ENCODE peak calls at places on chromosomes 1 and 21, in four cellular contexts. J is GM23338, E is astrocyte of the cerebellum, R is psoas muscle. F is an unnamed sample.

GRCh38 chr1:86052948-86053698 is 103.4 kb downstream of the COL24A1 start:
- DNase-seq in J (no peak), R (no peak), E (no peak), F (no peak)

GRCh38 chr1:70509996-70510876 is 99.2 kb downstream of the CTH start:
- DNase-seq in R (no peak), E (peak), J (peak), F (peak)

GRCh38 chr1:157488160-157488559 is 64.2 kb downstream of the FCRL5 start:
- DNase-seq in E (no peak), J (no peak), R (no peak), F (no peak)

GRCh38 chr1:227234998-227235405 is 83.3 kb downstream of the CDC42BPA start:
- DNase-seq in R (no peak), E (peak), J (peak), F (peak)

GRCh38 chr21:41739011-41739410 is 27.8 kb downstream of the RIPK4 start:
- DNase-seq in J (no peak), E (no peak), R (no peak), F (no peak)

GRCh38 chr1:21510113-21510493 is 880 bp downstream of the ALPL start:
- DNase-seq in R (no peak), J (peak), E (no peak), F (no peak)

GRCh38 chr21:41861255-41861654 is 17.9 kb downstream of the PRDM15 start:
- DNase-seq in E (no peak), J (no peak), R (no peak), F (no peak)

GRCh38 chr1:67564193-67564592 is 120.8 kb upstream of the GADD45A start:
- DNase-seq in J (no peak), E (no peak), R (peak), F (no peak)

GRCh38 chr1:111412839-111413238 is 14.7 kb downstream of the OVGP1 start:
- DNase-seq in J (no peak), E (no peak), R (no peak), F (peak)

DNA sequence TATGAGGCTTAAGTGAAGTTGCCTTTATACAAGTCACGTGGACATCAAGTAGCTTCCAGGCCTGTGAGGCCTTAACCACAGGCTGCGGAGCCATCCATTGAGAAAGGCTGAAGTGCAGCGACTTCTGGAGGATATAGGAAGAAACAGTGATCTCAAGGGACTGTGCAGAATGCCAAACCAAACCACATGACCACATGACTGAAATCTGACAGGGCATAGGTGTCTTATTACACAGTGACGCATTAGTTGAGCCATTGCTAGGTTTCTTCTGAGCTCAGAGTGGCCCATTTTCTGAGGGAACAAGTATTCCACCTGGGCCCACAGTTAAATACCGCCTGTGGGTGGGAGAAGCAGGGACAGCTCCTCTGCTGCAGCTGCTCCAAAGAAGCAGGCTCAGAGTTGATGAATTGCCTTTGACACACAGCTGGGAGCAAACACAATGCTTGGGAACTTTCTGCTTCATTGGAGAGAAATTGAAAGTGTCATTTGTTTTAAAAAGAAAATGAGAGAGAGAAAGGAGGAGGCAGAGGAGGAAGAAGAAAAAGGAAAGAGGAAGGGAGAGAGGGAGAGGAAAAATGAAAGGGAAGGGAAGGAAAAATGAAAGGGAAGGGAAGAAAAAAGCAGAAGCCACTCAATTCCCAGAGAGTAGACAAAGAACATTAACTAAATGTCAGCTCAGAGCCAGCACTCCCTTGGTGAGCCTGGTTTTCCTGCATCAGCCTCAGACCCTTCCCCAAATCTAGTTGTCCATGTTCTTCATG is 94.4 kb downstream of the COLGALT2 start:
- DNase-seq in E (peak), R (no peak), J (no peak), F (peak)
- H3K4me3 ChIP-seq in E (no peak), R (no peak), J (no peak), F (no peak)

DNA sequence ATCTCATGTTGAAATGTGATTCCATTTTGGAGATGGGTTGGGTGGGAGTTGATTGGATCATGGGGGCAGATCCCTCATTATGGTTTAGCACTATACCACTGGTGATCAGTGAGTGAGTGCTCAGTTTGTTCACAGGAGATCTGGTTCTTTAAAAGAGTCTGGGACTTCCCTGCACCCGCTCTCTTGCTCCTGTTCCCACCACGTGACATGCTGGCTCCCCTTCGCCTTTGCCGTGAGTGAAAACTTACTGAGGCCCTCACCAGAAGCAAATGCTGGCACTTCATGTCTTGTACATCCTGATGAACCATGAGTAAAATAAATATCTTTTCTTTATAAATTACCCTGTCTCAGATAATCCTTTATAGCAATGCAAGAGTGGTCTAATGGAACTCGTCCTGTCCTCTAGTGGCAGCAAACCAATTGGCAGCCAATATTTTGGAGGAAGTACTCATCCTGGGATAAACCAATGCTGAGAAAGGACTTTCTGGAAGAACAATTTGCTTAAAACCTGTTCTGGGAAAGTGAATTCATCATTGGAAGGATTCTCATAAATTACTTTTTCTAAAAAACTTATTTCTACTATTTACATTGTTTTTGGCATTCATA is 27.8 kb upstream of the CYP4A11 start:
- DNase-seq in J (peak), R (no peak), E (no peak), F (no peak)
- TF ChIP-seq CTCF in J (peak), R (no peak), E (no peak), F (no peak)

GRCh38 chr1:8945568-8945967 is at the start of gene CA6:
- DNase-seq in E (no peak), R (no peak), J (no peak), F (no peak)
- H3K4me3 ChIP-seq in E (no peak), R (no peak), J (no peak), F (no peak)

GRCh38 chr1:23804183-23804582 is 3.6 kb upstream of the GALE start:
- DNase-seq in J (peak), E (no peak), R (no peak), F (no peak)
- TF ChIP-seq CTCF in J (peak), E (no peak), R (no peak), F (no peak)

GRCh38 chr1:212959266-212960220 is 9.2 kb downstream of the VASH2 start:
- DNase-seq in R (no peak), E (no peak), J (no peak), F (no peak)
- H3K4me3 ChIP-seq in R (no peak), E (no peak), J (no peak), F (no peak)

DNA sequence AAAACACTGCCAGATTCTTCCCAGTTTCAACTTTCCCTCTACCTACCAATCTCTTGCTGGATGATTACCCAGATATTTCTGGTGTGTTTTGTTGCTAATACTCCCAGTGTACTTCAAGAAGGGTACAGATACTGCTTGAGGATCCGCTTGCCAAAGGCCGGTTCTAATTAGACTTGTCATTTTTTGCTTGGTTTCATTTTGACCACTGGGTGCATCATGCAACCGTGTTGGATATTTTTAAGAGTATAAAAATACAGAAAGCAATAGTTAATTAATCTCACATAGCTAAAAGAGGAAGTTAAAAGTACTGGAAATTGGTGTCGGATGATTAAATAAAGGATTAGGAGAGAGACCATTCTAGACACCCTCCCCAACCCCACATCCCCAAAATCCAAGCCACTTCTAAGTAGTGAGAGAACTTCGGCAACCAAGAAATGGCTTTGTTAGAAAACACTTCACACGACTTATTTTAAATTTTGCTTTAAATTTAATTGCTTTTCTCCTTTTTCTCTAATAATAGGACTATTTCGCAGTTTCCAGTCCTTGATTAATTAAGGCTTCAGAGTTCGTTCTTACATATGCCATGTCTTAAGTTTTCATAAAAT is 2.5 kb upstream of the CDKN2C start:
- DNase-seq in J (no peak), E (no peak), R (no peak), F (peak)
- TF ChIP-seq CTCF in J (no peak), E (no peak), R (no peak), F (no peak)

DNA sequence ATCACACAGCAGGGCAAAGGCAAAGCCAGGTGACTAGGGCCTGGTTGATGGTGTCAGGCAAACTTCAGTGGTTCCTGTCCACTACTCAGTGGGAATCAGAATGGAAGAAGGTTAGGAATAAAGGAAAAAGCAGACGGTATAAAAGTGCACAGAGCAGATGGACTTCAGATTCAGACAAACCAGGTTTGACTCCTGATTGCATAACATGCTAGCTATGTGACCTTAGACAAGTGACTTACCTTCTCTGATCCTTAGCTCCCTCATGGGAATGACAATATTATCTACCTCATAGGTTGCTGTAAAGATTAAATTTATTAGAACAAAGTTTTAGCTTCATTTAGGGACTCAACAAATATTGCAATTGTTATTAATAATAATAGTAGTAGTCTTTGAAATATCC is 4.9 kb downstream of the PAQR7 start:
- DNase-seq in E (no peak), J (no peak), R (no peak), F (no peak)
- H3K4me3 ChIP-seq in E (no peak), J (no peak), R (no peak), F (no peak)

GRCh38 chr1:30755334-30755733 is 2.2 kb downstream of the LAPTM5 start:
- DNase-seq in J (no peak), R (no peak), E (no peak), F (no peak)

GRCh38 chr1:30756545-30757195 is 904 bp downstream of the LAPTM5 start:
- DNase-seq in E (peak), J (no peak), R (peak), F (peak)

GRCh38 chr1:30757196-30757949 is at the start of gene LAPTM5:
- DNase-seq in E (no peak), R (peak), J (no peak), F (peak)

GRCh38 chr1:30755746-30756145 is 1.8 kb downstream of the LAPTM5 start:
- DNase-seq in R (no peak), E (no peak), J (no peak), F (no peak)

DNA sequence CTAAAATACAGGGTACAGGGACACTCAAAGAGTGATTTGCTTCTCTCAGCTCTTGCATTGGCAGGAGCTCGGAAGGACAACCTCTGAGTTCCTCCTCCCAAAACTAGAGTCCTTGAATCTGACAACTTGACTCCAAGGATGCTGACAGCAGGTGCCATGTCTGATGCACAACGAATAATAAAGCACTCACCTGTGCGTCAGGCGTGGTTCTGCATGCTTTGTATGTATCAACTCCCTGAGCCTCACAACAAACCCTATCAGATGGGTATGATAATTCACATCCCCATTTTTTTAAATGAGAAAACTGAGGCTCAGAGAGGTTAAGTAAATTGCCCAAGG is 1.4 kb downstream of the LAPTM5 start:
- DNase-seq in E (no peak), J (no peak), R (no peak), F (no peak)
- TF ChIP-seq CTCF in E (no peak), J (no peak), R (no peak), F (no peak)

GRCh38 chr1:195328102-195328501 is 1280.1 kb downstream of the KCNT2 start:
- DNase-seq in J (peak), E (no peak), R (no peak), F (peak)
- H3K4me3 ChIP-seq in J (no peak), E (no peak), R (no peak), F (no peak)